ENCODE peak calls at places on chromosomes 3 and 15, in ten cellular contexts. One of them, this sample, is unnamed.

GRCh38 chr15:77510066-77511044 is 89.7 kb downstream of the HMG20A start:
- DNase-seq in AG09319: no peak
- DNase-seq in kidney: no peak
- DNase-seq in activated CD4-positive, alpha-beta T cell treated with anti-CD3 and anti-CD28 coated beads, Interleukin-2, amount 50 U/mL, for 1 hour: no peak
- DNase-seq in RPMI8226: no peak
- DNase-seq in LHCN-M2: no peak
- DNase-seq in NB4: no peak
- DNase-seq in stimulated activated CD4-positive, alpha-beta T cell treated with anti-CD3 and anti-CD28 coated beads, Interleukin-4, amount 100 ng/mL, for 1 hour: no peak
- DNase-seq in sigmoid colon: peak; percentile 41
- DNase-seq in stimulated activated CD8-positive, alpha-beta memory T cell treated with anti-CD3 and anti-CD28 coated beads, Interleukin-7, amount 100 ng/mL, for 48 hours: no peak
- DNase-seq in this sample: no peak

GRCh38 chr3:39124876-39125836 is 17.7 kb downstream of the TTC21A start:
- DNase-seq in AG09319: no peak
- DNase-seq in kidney: peak; percentile 43
- DNase-seq in activated CD4-positive, alpha-beta T cell treated with anti-CD3 and anti-CD28 coated beads, Interleukin-2, amount 50 U/mL, for 1 hour: no peak
- DNase-seq in RPMI8226: no peak
- DNase-seq in LHCN-M2: peak; percentile 23
- DNase-seq in NB4: no peak
- DNase-seq in stimulated activated CD4-positive, alpha-beta T cell treated with anti-CD3 and anti-CD28 coated beads, Interleukin-4, amount 100 ng/mL, for 1 hour: no peak
- DNase-seq in sigmoid colon: peak; percentile 64
- DNase-seq in stimulated activated CD8-positive, alpha-beta memory T cell treated with anti-CD3 and anti-CD28 coated beads, Interleukin-7, amount 100 ng/mL, for 48 hours: no peak
- DNase-seq in this sample: no peak

GRCh38 chr15:90482124-90483011 is 47.4 kb upstream of the CRTC3 start:
- DNase-seq in AG09319: peak; percentile 28
- DNase-seq in kidney: no peak
- DNase-seq in activated CD4-positive, alpha-beta T cell treated with anti-CD3 and anti-CD28 coated beads, Interleukin-2, amount 50 U/mL, for 1 hour: peak; percentile 44
- DNase-seq in RPMI8226: peak; percentile 41
- DNase-seq in LHCN-M2: peak; percentile 54
- DNase-seq in NB4: peak; percentile 71
- DNase-seq in stimulated activated CD4-positive, alpha-beta T cell treated with anti-CD3 and anti-CD28 coated beads, Interleukin-4, amount 100 ng/mL, for 1 hour: peak; percentile 39
- DNase-seq in sigmoid colon: no peak
- DNase-seq in stimulated activated CD8-positive, alpha-beta memory T cell treated with anti-CD3 and anti-CD28 coated beads, Interleukin-7, amount 100 ng/mL, for 48 hours: no peak
- DNase-seq in this sample: peak; percentile 62

GRCh38 chr15:62469478-62469873 is 304.4 kb upstream of the C2CD4B start:
- DNase-seq in AG09319: no peak
- DNase-seq in kidney: no peak
- DNase-seq in activated CD4-positive, alpha-beta T cell treated with anti-CD3 and anti-CD28 coated beads, Interleukin-2, amount 50 U/mL, for 1 hour: no peak
- DNase-seq in RPMI8226: no peak
- DNase-seq in LHCN-M2: peak; percentile 39
- DNase-seq in NB4: no peak
- DNase-seq in stimulated activated CD4-positive, alpha-beta T cell treated with anti-CD3 and anti-CD28 coated beads, Interleukin-4, amount 100 ng/mL, for 1 hour: no peak
- DNase-seq in sigmoid colon: peak; percentile 68
- DNase-seq in stimulated activated CD8-positive, alpha-beta memory T cell treated with anti-CD3 and anti-CD28 coated beads, Interleukin-7, amount 100 ng/mL, for 48 hours: no peak
- DNase-seq in this sample: no peak

GRCh38 chr15:82647835-82648256 is 683 bp upstream of the CPEB1 start:
- DNase-seq in AG09319: no peak
- DNase-seq in kidney: peak; percentile 79
- DNase-seq in activated CD4-positive, alpha-beta T cell treated with anti-CD3 and anti-CD28 coated beads, Interleukin-2, amount 50 U/mL, for 1 hour: peak; percentile 19
- DNase-seq in RPMI8226: no peak
- DNase-seq in LHCN-M2: no peak
- DNase-seq in NB4: no peak
- DNase-seq in stimulated activated CD4-positive, alpha-beta T cell treated with anti-CD3 and anti-CD28 coated beads, Interleukin-4, amount 100 ng/mL, for 1 hour: peak; percentile 63
- DNase-seq in sigmoid colon: peak; percentile 75
- DNase-seq in stimulated activated CD8-positive, alpha-beta memory T cell treated with anti-CD3 and anti-CD28 coated beads, Interleukin-7, amount 100 ng/mL, for 48 hours: peak; percentile 28
- DNase-seq in this sample: peak; percentile 16

GRCh38 chr15:30956216-30956803 is 35.1 kb downstream of the MTMR10 start:
- DNase-seq in AG09319: no peak
- DNase-seq in kidney: no peak
- DNase-seq in activated CD4-positive, alpha-beta T cell treated with anti-CD3 and anti-CD28 coated beads, Interleukin-2, amount 50 U/mL, for 1 hour: no peak
- DNase-seq in RPMI8226: no peak
- DNase-seq in LHCN-M2: peak; percentile 7
- DNase-seq in NB4: peak; percentile 65
- DNase-seq in stimulated activated CD4-positive, alpha-beta T cell treated with anti-CD3 and anti-CD28 coated beads, Interleukin-4, amount 100 ng/mL, for 1 hour: no peak
- DNase-seq in sigmoid colon: no peak
- DNase-seq in stimulated activated CD8-positive, alpha-beta memory T cell treated with anti-CD3 and anti-CD28 coated beads, Interleukin-7, amount 100 ng/mL, for 48 hours: no peak
- DNase-seq in this sample: no peak

GRCh38 chr15:28106294-28107110 is 7.4 kb upstream of the OCA2 start:
- DNase-seq in AG09319: no peak
- DNase-seq in kidney: peak; percentile 75
- DNase-seq in activated CD4-positive, alpha-beta T cell treated with anti-CD3 and anti-CD28 coated beads, Interleukin-2, amount 50 U/mL, for 1 hour: peak; percentile 10
- DNase-seq in RPMI8226: no peak
- DNase-seq in LHCN-M2: no peak
- DNase-seq in NB4: peak; percentile 25
- DNase-seq in stimulated activated CD4-positive, alpha-beta T cell treated with anti-CD3 and anti-CD28 coated beads, Interleukin-4, amount 100 ng/mL, for 1 hour: peak; percentile 30
- DNase-seq in sigmoid colon: peak; percentile 62
- DNase-seq in stimulated activated CD8-positive, alpha-beta memory T cell treated with anti-CD3 and anti-CD28 coated beads, Interleukin-7, amount 100 ng/mL, for 48 hours: no peak
- DNase-seq in this sample: no peak

GRCh38 chr15:38074029-38074428 is 139.6 kb downstream of the TMCO5A start:
- DNase-seq in AG09319: no peak
- DNase-seq in kidney: no peak
- DNase-seq in activated CD4-positive, alpha-beta T cell treated with anti-CD3 and anti-CD28 coated beads, Interleukin-2, amount 50 U/mL, for 1 hour: no peak
- DNase-seq in RPMI8226: no peak
- DNase-seq in LHCN-M2: no peak
- DNase-seq in NB4: no peak
- DNase-seq in stimulated activated CD4-positive, alpha-beta T cell treated with anti-CD3 and anti-CD28 coated beads, Interleukin-4, amount 100 ng/mL, for 1 hour: no peak
- DNase-seq in sigmoid colon: no peak
- DNase-seq in stimulated activated CD8-positive, alpha-beta memory T cell treated with anti-CD3 and anti-CD28 coated beads, Interleukin-7, amount 100 ng/mL, for 48 hours: no peak
- DNase-seq in this sample: no peak

GRCh38 chr3:71662553-71662952 is 62.6 kb downstream of the EIF4E3 start:
- DNase-seq in AG09319: no peak
- DNase-seq in kidney: no peak
- DNase-seq in activated CD4-positive, alpha-beta T cell treated with anti-CD3 and anti-CD28 coated beads, Interleukin-2, amount 50 U/mL, for 1 hour: no peak
- DNase-seq in RPMI8226: no peak
- DNase-seq in LHCN-M2: no peak
- DNase-seq in NB4: no peak
- DNase-seq in stimulated activated CD4-positive, alpha-beta T cell treated with anti-CD3 and anti-CD28 coated beads, Interleukin-4, amount 100 ng/mL, for 1 hour: no peak
- DNase-seq in sigmoid colon: no peak
- DNase-seq in stimulated activated CD8-positive, alpha-beta memory T cell treated with anti-CD3 and anti-CD28 coated beads, Interleukin-7, amount 100 ng/mL, for 48 hours: no peak
- DNase-seq in this sample: no peak

GRCh38 chr15:36495464-36495863 is 84.0 kb upstream of the CDIN1 start:
- DNase-seq in AG09319: no peak
- DNase-seq in kidney: no peak
- DNase-seq in activated CD4-positive, alpha-beta T cell treated with anti-CD3 and anti-CD28 coated beads, Interleukin-2, amount 50 U/mL, for 1 hour: no peak
- DNase-seq in RPMI8226: no peak
- DNase-seq in LHCN-M2: no peak
- DNase-seq in NB4: no peak
- DNase-seq in stimulated activated CD4-positive, alpha-beta T cell treated with anti-CD3 and anti-CD28 coated beads, Interleukin-4, amount 100 ng/mL, for 1 hour: no peak
- DNase-seq in sigmoid colon: no peak
- DNase-seq in stimulated activated CD8-positive, alpha-beta memory T cell treated with anti-CD3 and anti-CD28 coated beads, Interleukin-7, amount 100 ng/mL, for 48 hours: no peak
- DNase-seq in this sample: no peak

GRCh38 chr15:63492541-63493077 is 11.8 kb upstream of the USP3 start:
- DNase-seq in AG09319: no peak
- DNase-seq in kidney: no peak
- DNase-seq in activated CD4-positive, alpha-beta T cell treated with anti-CD3 and anti-CD28 coated beads, Interleukin-2, amount 50 U/mL, for 1 hour: no peak
- DNase-seq in RPMI8226: no peak
- DNase-seq in LHCN-M2: peak; percentile 63
- DNase-seq in NB4: no peak
- DNase-seq in stimulated activated CD4-positive, alpha-beta T cell treated with anti-CD3 and anti-CD28 coated beads, Interleukin-4, amount 100 ng/mL, for 1 hour: no peak
- DNase-seq in sigmoid colon: no peak
- DNase-seq in stimulated activated CD8-positive, alpha-beta memory T cell treated with anti-CD3 and anti-CD28 coated beads, Interleukin-7, amount 100 ng/mL, for 48 hours: no peak
- DNase-seq in this sample: no peak

GRCh38 chr3:51319271-51319670 is 65.8 kb upstream of the MANF start:
- DNase-seq in AG09319: no peak
- DNase-seq in kidney: no peak
- DNase-seq in activated CD4-positive, alpha-beta T cell treated with anti-CD3 and anti-CD28 coated beads, Interleukin-2, amount 50 U/mL, for 1 hour: no peak
- DNase-seq in RPMI8226: no peak
- DNase-seq in LHCN-M2: peak; percentile 20
- DNase-seq in NB4: no peak
- DNase-seq in stimulated activated CD4-positive, alpha-beta T cell treated with anti-CD3 and anti-CD28 coated beads, Interleukin-4, amount 100 ng/mL, for 1 hour: no peak
- DNase-seq in sigmoid colon: no peak
- DNase-seq in stimulated activated CD8-positive, alpha-beta memory T cell treated with anti-CD3 and anti-CD28 coated beads, Interleukin-7, amount 100 ng/mL, for 48 hours: no peak
- DNase-seq in this sample: no peak

GRCh38 chr3:106092792-106093191 is 224.0 kb upstream of the CBLB start:
- DNase-seq in AG09319: no peak
- DNase-seq in kidney: no peak
- DNase-seq in activated CD4-positive, alpha-beta T cell treated with anti-CD3 and anti-CD28 coated beads, Interleukin-2, amount 50 U/mL, for 1 hour: no peak
- DNase-seq in RPMI8226: no peak
- DNase-seq in LHCN-M2: no peak
- DNase-seq in NB4: no peak
- DNase-seq in stimulated activated CD4-positive, alpha-beta T cell treated with anti-CD3 and anti-CD28 coated beads, Interleukin-4, amount 100 ng/mL, for 1 hour: no peak
- DNase-seq in sigmoid colon: no peak
- DNase-seq in stimulated activated CD8-positive, alpha-beta memory T cell treated with anti-CD3 and anti-CD28 coated beads, Interleukin-7, amount 100 ng/mL, for 48 hours: no peak
- DNase-seq in this sample: no peak

GRCh38 chr3:164351126-164351525 is 727.2 kb downstream of the SI start:
- DNase-seq in AG09319: no peak
- DNase-seq in kidney: no peak
- DNase-seq in activated CD4-positive, alpha-beta T cell treated with anti-CD3 and anti-CD28 coated beads, Interleukin-2, amount 50 U/mL, for 1 hour: no peak
- DNase-seq in RPMI8226: no peak
- DNase-seq in LHCN-M2: no peak
- DNase-seq in NB4: no peak
- DNase-seq in stimulated activated CD4-positive, alpha-beta T cell treated with anti-CD3 and anti-CD28 coated beads, Interleukin-4, amount 100 ng/mL, for 1 hour: no peak
- DNase-seq in sigmoid colon: no peak
- DNase-seq in stimulated activated CD8-positive, alpha-beta memory T cell treated with anti-CD3 and anti-CD28 coated beads, Interleukin-7, amount 100 ng/mL, for 48 hours: no peak
- DNase-seq in this sample: no peak

GRCh38 chr3:38970851-38971638 is 80.7 kb downstream of the SCN11A start:
- DNase-seq in AG09319: no peak
- DNase-seq in kidney: no peak
- DNase-seq in activated CD4-positive, alpha-beta T cell treated with anti-CD3 and anti-CD28 coated beads, Interleukin-2, amount 50 U/mL, for 1 hour: no peak
- DNase-seq in RPMI8226: no peak
- DNase-seq in LHCN-M2: no peak
- DNase-seq in NB4: no peak
- DNase-seq in stimulated activated CD4-positive, alpha-beta T cell treated with anti-CD3 and anti-CD28 coated beads, Interleukin-4, amount 100 ng/mL, for 1 hour: no peak
- DNase-seq in sigmoid colon: no peak
- DNase-seq in stimulated activated CD8-positive, alpha-beta memory T cell treated with anti-CD3 and anti-CD28 coated beads, Interleukin-7, amount 100 ng/mL, for 48 hours: no peak
- DNase-seq in this sample: no peak

GRCh38 chr3:177835008-177835407 is 637.7 kb upstream of the TBL1XR1 start:
- DNase-seq in AG09319: peak; percentile 38
- DNase-seq in kidney: no peak
- DNase-seq in activated CD4-positive, alpha-beta T cell treated with anti-CD3 and anti-CD28 coated beads, Interleukin-2, amount 50 U/mL, for 1 hour: no peak
- DNase-seq in RPMI8226: no peak
- DNase-seq in LHCN-M2: peak; percentile 99
- DNase-seq in NB4: peak; percentile 73
- DNase-seq in stimulated activated CD4-positive, alpha-beta T cell treated with anti-CD3 and anti-CD28 coated beads, Interleukin-4, amount 100 ng/mL, for 1 hour: no peak
- DNase-seq in sigmoid colon: no peak
- DNase-seq in stimulated activated CD8-positive, alpha-beta memory T cell treated with anti-CD3 and anti-CD28 coated beads, Interleukin-7, amount 100 ng/mL, for 48 hours: no peak
- DNase-seq in this sample: peak; percentile 91

GRCh38 chr3:167032267-167032876 is 347.7 kb downstream of the ZBBX start:
- DNase-seq in AG09319: no peak
- DNase-seq in kidney: no peak
- DNase-seq in activated CD4-positive, alpha-beta T cell treated with anti-CD3 and anti-CD28 coated beads, Interleukin-2, amount 50 U/mL, for 1 hour: no peak
- DNase-seq in RPMI8226: peak; percentile 65
- DNase-seq in LHCN-M2: peak; percentile 11
- DNase-seq in NB4: peak; percentile 62
- DNase-seq in stimulated activated CD4-positive, alpha-beta T cell treated with anti-CD3 and anti-CD28 coated beads, Interleukin-4, amount 100 ng/mL, for 1 hour: no peak
- DNase-seq in sigmoid colon: no peak
- DNase-seq in stimulated activated CD8-positive, alpha-beta memory T cell treated with anti-CD3 and anti-CD28 coated beads, Interleukin-7, amount 100 ng/mL, for 48 hours: no peak
- DNase-seq in this sample: peak; percentile 24

GRCh38 chr15:55968923-55969322 is 24.5 kb downstream of the NEDD4 start:
- DNase-seq in AG09319: no peak
- DNase-seq in kidney: no peak
- DNase-seq in activated CD4-positive, alpha-beta T cell treated with anti-CD3 and anti-CD28 coated beads, Interleukin-2, amount 50 U/mL, for 1 hour: no peak
- DNase-seq in RPMI8226: no peak
- DNase-seq in LHCN-M2: no peak
- DNase-seq in NB4: no peak
- DNase-seq in stimulated activated CD4-positive, alpha-beta T cell treated with anti-CD3 and anti-CD28 coated beads, Interleukin-4, amount 100 ng/mL, for 1 hour: no peak
- DNase-seq in sigmoid colon: no peak
- DNase-seq in stimulated activated CD8-positive, alpha-beta memory T cell treated with anti-CD3 and anti-CD28 coated beads, Interleukin-7, amount 100 ng/mL, for 48 hours: no peak
- DNase-seq in this sample: no peak

GRCh38 chr3:64267774-64268604 is 42.7 kb upstream of the PRICKLE2 start:
- DNase-seq in AG09319: no peak
- DNase-seq in kidney: peak; percentile 84
- DNase-seq in activated CD4-positive, alpha-beta T cell treated with anti-CD3 and anti-CD28 coated beads, Interleukin-2, amount 50 U/mL, for 1 hour: no peak
- DNase-seq in RPMI8226: no peak
- DNase-seq in LHCN-M2: peak; percentile 71
- DNase-seq in NB4: no peak
- DNase-seq in stimulated activated CD4-positive, alpha-beta T cell treated with anti-CD3 and anti-CD28 coated beads, Interleukin-4, amount 100 ng/mL, for 1 hour: no peak
- DNase-seq in sigmoid colon: peak; percentile 94
- DNase-seq in stimulated activated CD8-positive, alpha-beta memory T cell treated with anti-CD3 and anti-CD28 coated beads, Interleukin-7, amount 100 ng/mL, for 48 hours: no peak
- DNase-seq in this sample: no peak

GRCh38 chr3:28114893-28115292 is 126.5 kb upstream of the CMC1 start:
- DNase-seq in AG09319: no peak
- DNase-seq in kidney: no peak
- DNase-seq in activated CD4-positive, alpha-beta T cell treated with anti-CD3 and anti-CD28 coated beads, Interleukin-2, amount 50 U/mL, for 1 hour: no peak
- DNase-seq in RPMI8226: no peak
- DNase-seq in LHCN-M2: no peak
- DNase-seq in NB4: no peak
- DNase-seq in stimulated activated CD4-positive, alpha-beta T cell treated with anti-CD3 and anti-CD28 coated beads, Interleukin-4, amount 100 ng/mL, for 1 hour: no peak
- DNase-seq in sigmoid colon: no peak
- DNase-seq in stimulated activated CD8-positive, alpha-beta memory T cell treated with anti-CD3 and anti-CD28 coated beads, Interleukin-7, amount 100 ng/mL, for 48 hours: no peak
- DNase-seq in this sample: no peak

GRCh38 chr3:38151667-38152265 is 13.3 kb downstream of the MYD88 start:
- DNase-seq in AG09319: no peak
- DNase-seq in kidney: no peak
- DNase-seq in activated CD4-positive, alpha-beta T cell treated with anti-CD3 and anti-CD28 coated beads, Interleukin-2, amount 50 U/mL, for 1 hour: no peak
- DNase-seq in RPMI8226: no peak
- DNase-seq in LHCN-M2: no peak
- DNase-seq in NB4: peak; percentile 36
- DNase-seq in stimulated activated CD4-positive, alpha-beta T cell treated with anti-CD3 and anti-CD28 coated beads, Interleukin-4, amount 100 ng/mL, for 1 hour: no peak
- DNase-seq in sigmoid colon: no peak
- DNase-seq in stimulated activated CD8-positive, alpha-beta memory T cell treated with anti-CD3 and anti-CD28 coated beads, Interleukin-7, amount 100 ng/mL, for 48 hours: no peak
- DNase-seq in this sample: no peak

GRCh38 chr3:75176886-75177285 is 487.2 kb upstream of the FRG2C start:
- DNase-seq in AG09319: no peak
- DNase-seq in kidney: no peak
- DNase-seq in activated CD4-positive, alpha-beta T cell treated with anti-CD3 and anti-CD28 coated beads, Interleukin-2, amount 50 U/mL, for 1 hour: no peak
- DNase-seq in RPMI8226: no peak
- DNase-seq in LHCN-M2: no peak
- DNase-seq in NB4: no peak
- DNase-seq in stimulated activated CD4-positive, alpha-beta T cell treated with anti-CD3 and anti-CD28 coated beads, Interleukin-4, amount 100 ng/mL, for 1 hour: no peak
- DNase-seq in sigmoid colon: no peak
- DNase-seq in stimulated activated CD8-positive, alpha-beta memory T cell treated with anti-CD3 and anti-CD28 coated beads, Interleukin-7, amount 100 ng/mL, for 48 hours: no peak
- DNase-seq in this sample: no peak